ENCODE peak calls at places on chromosomes 16 and 17, in four cellular contexts. One of them, this sample, is unnamed.

GRCh38 chr17:1029196-1029911 is 32.4 kb downstream of the TIMM22 start:
- DNase-seq in A172: peak
- DNase-seq in upper lobe of right lung: no peak
- DNase-seq in activated naive CD8-positive, alpha-beta T cell treated with anti-CD3 and anti-CD28 coated beads for 36 hours: no peak
- DNase-seq in this sample: no peak

GRCh38 chr17:20273741-20274500 is 193.4 kb downstream of the LGALS9B start:
- DNase-seq in upper lobe of right lung: no peak
- DNase-seq in A172: no peak
- DNase-seq in activated naive CD8-positive, alpha-beta T cell treated with anti-CD3 and anti-CD28 coated beads for 36 hours: peak
- DNase-seq in this sample: no peak

GRCh38 chr16:26365555-26365954 is 673.8 kb downstream of the HS3ST4 start:
- DNase-seq in activated naive CD8-positive, alpha-beta T cell treated with anti-CD3 and anti-CD28 coated beads for 36 hours: no peak
- DNase-seq in A172: no peak
- DNase-seq in upper lobe of right lung: no peak
- DNase-seq in this sample: no peak

GRCh38 chr17:81309140-81309858 is 14.2 kb upstream of the SLC38A10 start:
- DNase-seq in A172: peak
- DNase-seq in upper lobe of right lung: peak
- DNase-seq in activated naive CD8-positive, alpha-beta T cell treated with anti-CD3 and anti-CD28 coated beads for 36 hours: peak
- DNase-seq in this sample: peak

GRCh38 chr17:64155751-64156544 is 26.0 kb upstream of the ERN1 start:
- DNase-seq in upper lobe of right lung: no peak
- DNase-seq in A172: no peak
- DNase-seq in activated naive CD8-positive, alpha-beta T cell treated with anti-CD3 and anti-CD28 coated beads for 36 hours: no peak
- DNase-seq in this sample: peak

GRCh38 chr17:81648013-81648706 is 8.2 kb downstream of the PDE6G start:
- DNase-seq in A172: no peak
- DNase-seq in upper lobe of right lung: no peak
- DNase-seq in activated naive CD8-positive, alpha-beta T cell treated with anti-CD3 and anti-CD28 coated beads for 36 hours: no peak
- DNase-seq in this sample: no peak

GRCh38 chr16:87725596-87726235 is 40.1 kb downstream of the KLHDC4 start:
- DNase-seq in A172: peak
- DNase-seq in activated naive CD8-positive, alpha-beta T cell treated with anti-CD3 and anti-CD28 coated beads for 36 hours: no peak
- DNase-seq in upper lobe of right lung: peak
- DNase-seq in this sample: no peak

GRCh38 chr16:85238233-85238647 is 126.0 kb upstream of the CIBAR2 start:
- DNase-seq in A172: no peak
- DNase-seq in upper lobe of right lung: peak
- DNase-seq in activated naive CD8-positive, alpha-beta T cell treated with anti-CD3 and anti-CD28 coated beads for 36 hours: no peak
- DNase-seq in this sample: no peak

GRCh38 chr17:61245706-61246135 is 153.9 kb upstream of the TBX2 start:
- DNase-seq in activated naive CD8-positive, alpha-beta T cell treated with anti-CD3 and anti-CD28 coated beads for 36 hours: no peak
- DNase-seq in upper lobe of right lung: no peak
- DNase-seq in A172: no peak
- DNase-seq in this sample: no peak

GRCh38 chr17:31731119-31731518 is 127.9 kb downstream of the COPRS start:
- DNase-seq in upper lobe of right lung: no peak
- DNase-seq in activated naive CD8-positive, alpha-beta T cell treated with anti-CD3 and anti-CD28 coated beads for 36 hours: no peak
- DNase-seq in A172: no peak
- DNase-seq in this sample: no peak

GRCh38 chr17:70563301-70563820 is 394.0 kb downstream of the KCNJ2 start:
- DNase-seq in upper lobe of right lung: no peak
- DNase-seq in activated naive CD8-positive, alpha-beta T cell treated with anti-CD3 and anti-CD28 coated beads for 36 hours: no peak
- DNase-seq in A172: no peak
- DNase-seq in this sample: no peak

GRCh38 chr17:1929896-1930750 is 95.0 kb downstream of the RTN4RL1 start:
- DNase-seq in A172: no peak
- DNase-seq in activated naive CD8-positive, alpha-beta T cell treated with anti-CD3 and anti-CD28 coated beads for 36 hours: no peak
- DNase-seq in upper lobe of right lung: no peak
- DNase-seq in this sample: no peak

GRCh38 chr16:17724242-17724898 is 253.6 kb upstream of the XYLT1 start:
- DNase-seq in A172: no peak
- DNase-seq in activated naive CD8-positive, alpha-beta T cell treated with anti-CD3 and anti-CD28 coated beads for 36 hours: no peak
- DNase-seq in upper lobe of right lung: no peak
- DNase-seq in this sample: no peak

GRCh38 chr17:82915010-82915696 is 75.3 kb upstream of the ZNF750 start:
- DNase-seq in upper lobe of right lung: no peak
- DNase-seq in activated naive CD8-positive, alpha-beta T cell treated with anti-CD3 and anti-CD28 coated beads for 36 hours: no peak
- DNase-seq in A172: no peak
- DNase-seq in this sample: no peak

GRCh38 chr17:27504188-27504995 is 48.1 kb downstream of the KSR1 start:
- DNase-seq in activated naive CD8-positive, alpha-beta T cell treated with anti-CD3 and anti-CD28 coated beads for 36 hours: no peak
- DNase-seq in upper lobe of right lung: no peak
- DNase-seq in A172: no peak
- DNase-seq in this sample: no peak

GRCh38 chr17:5069724-5070123 is 8.5 kb upstream of the ZFP3 start:
- DNase-seq in activated naive CD8-positive, alpha-beta T cell treated with anti-CD3 and anti-CD28 coated beads for 36 hours: no peak
- DNase-seq in upper lobe of right lung: no peak
- DNase-seq in A172: no peak
- DNase-seq in this sample: no peak

GRCh38 chr17:77273397-77274136 is 132.8 kb downstream of the SEC14L1 start:
- DNase-seq in activated naive CD8-positive, alpha-beta T cell treated with anti-CD3 and anti-CD28 coated beads for 36 hours: no peak
- DNase-seq in A172: no peak
- DNase-seq in upper lobe of right lung: no peak
- DNase-seq in this sample: no peak

GRCh38 chr16:85936761-85937343 is 37.9 kb downstream of the IRF8 start:
- DNase-seq in activated naive CD8-positive, alpha-beta T cell treated with anti-CD3 and anti-CD28 coated beads for 36 hours: peak
- DNase-seq in upper lobe of right lung: no peak
- DNase-seq in A172: no peak
- DNase-seq in this sample: no peak

GRCh38 chr16:88713568-88714419 is 7.5 kb downstream of the CTU2 start:
- DNase-seq in upper lobe of right lung: no peak
- DNase-seq in activated naive CD8-positive, alpha-beta T cell treated with anti-CD3 and anti-CD28 coated beads for 36 hours: no peak
- DNase-seq in A172: peak
- DNase-seq in this sample: no peak

GRCh38 chr16:87358250-87358649 is 25.3 kb downstream of the FBXO31 start:
- DNase-seq in activated naive CD8-positive, alpha-beta T cell treated with anti-CD3 and anti-CD28 coated beads for 36 hours: no peak
- DNase-seq in A172: no peak
- DNase-seq in upper lobe of right lung: no peak
- DNase-seq in this sample: no peak

GRCh38 chr17:20852541-20853370 is 190.1 kb downstream of the USP22 start:
- DNase-seq in upper lobe of right lung: no peak
- DNase-seq in activated naive CD8-positive, alpha-beta T cell treated with anti-CD3 and anti-CD28 coated beads for 36 hours: peak
- DNase-seq in A172: peak
- DNase-seq in this sample: peak

GRCh38 chr17:61809816-61810392 is 53.4 kb downstream of the BRIP1 start:
- DNase-seq in upper lobe of right lung: no peak
- DNase-seq in A172: no peak
- DNase-seq in activated naive CD8-positive, alpha-beta T cell treated with anti-CD3 and anti-CD28 coated beads for 36 hours: no peak
- DNase-seq in this sample: no peak

GRCh38 chr17:2361361-2361760 is 24.1 kb downstream of the SGSM2 start:
- DNase-seq in activated naive CD8-positive, alpha-beta T cell treated with anti-CD3 and anti-CD28 coated beads for 36 hours: no peak
- DNase-seq in A172: no peak
- DNase-seq in upper lobe of right lung: no peak
- DNase-seq in this sample: no peak

GRCh38 chr16:53781023-53781605 is 77.2 kb downstream of the FTO start:
- DNase-seq in A172: no peak
- DNase-seq in upper lobe of right lung: no peak
- DNase-seq in activated naive CD8-positive, alpha-beta T cell treated with anti-CD3 and anti-CD28 coated beads for 36 hours: no peak
- DNase-seq in this sample: no peak

GRCh38 chr17:68296217-68297140 is 5.2 kb downstream of the ARSG start:
- DNase-seq in activated naive CD8-positive, alpha-beta T cell treated with anti-CD3 and anti-CD28 coated beads for 36 hours: peak
- DNase-seq in upper lobe of right lung: no peak
- DNase-seq in A172: no peak
- DNase-seq in this sample: peak

GRCh38 chr17:78258323-78259229 is 27.1 kb downstream of the TMEM235 start:
- DNase-seq in A172: no peak
- DNase-seq in activated naive CD8-positive, alpha-beta T cell treated with anti-CD3 and anti-CD28 coated beads for 36 hours: peak
- DNase-seq in upper lobe of right lung: peak
- DNase-seq in this sample: no peak

GRCh38 chr16:78375055-78375679 is 275.7 kb downstream of the WWOX start:
- DNase-seq in upper lobe of right lung: no peak
- DNase-seq in activated naive CD8-positive, alpha-beta T cell treated with anti-CD3 and anti-CD28 coated beads for 36 hours: no peak
- DNase-seq in A172: no peak
- DNase-seq in this sample: no peak